ENCODE peak calls at places on chromosomes 4 and X, in five cellular contexts. C is H1, S is K562, N is GM12878, T is HepG2. Q is an unnamed sample.
A peak's percentile ranks its signal among the peaks of the same experiment; 100 is the strongest.

GRCh38 chrX:12339921-12340320 is 201.6 kb downstream of the FRMPD4 start:
- DNase-seq in C (no peak), S (no peak), N (no peak), T (no peak), Q (no peak)

GRCh38 chr4:176205299-176205698 is 9.9 kb upstream of the SPATA4 start:
- DNase-seq in C (no peak), S (no peak), N (no peak), T (no peak), Q (peak; percentile 33)

GRCh38 chr4:35175487-35175886 is 1068.8 kb downstream of the ARAP2 start:
- DNase-seq in C (no peak), S (no peak), N (no peak), T (no peak), Q (no peak)

GRCh38 chr4:40583850-40584439 is 45.7 kb downstream of the RBM47 start:
- DNase-seq in C (no peak), S (no peak), N (no peak), T (no peak), Q (no peak)

GRCh38 chrX:17471121-17471520 is 96.1 kb downstream of the NHS start:
- DNase-seq in C (no peak), S (no peak), N (no peak), T (no peak), Q (no peak)

GRCh38 chr4:111136438-111136837 is 513.6 kb upstream of the PITX2 start:
- DNase-seq in C (no peak), S (no peak), N (no peak), T (peak; percentile 7), Q (peak; percentile 48)

GRCh38 chr4:95388911-95389310 is 159.9 kb downstream of the UNC5C start:
- DNase-seq in C (no peak), S (no peak), N (no peak), T (no peak), Q (peak; percentile 65)

GRCh38 chr4:55553442-55553841 is 6.7 kb upstream of the CLOCK start:
- DNase-seq in C (no peak), S (no peak), N (no peak), T (peak; percentile 67), Q (peak; percentile 66)

GRCh38 chr4:80321776-80322175 is 13.8 kb upstream of the CFAP299 start:
- DNase-seq in C (no peak), S (no peak), N (no peak), T (no peak), Q (peak; percentile 43)

DNA sequence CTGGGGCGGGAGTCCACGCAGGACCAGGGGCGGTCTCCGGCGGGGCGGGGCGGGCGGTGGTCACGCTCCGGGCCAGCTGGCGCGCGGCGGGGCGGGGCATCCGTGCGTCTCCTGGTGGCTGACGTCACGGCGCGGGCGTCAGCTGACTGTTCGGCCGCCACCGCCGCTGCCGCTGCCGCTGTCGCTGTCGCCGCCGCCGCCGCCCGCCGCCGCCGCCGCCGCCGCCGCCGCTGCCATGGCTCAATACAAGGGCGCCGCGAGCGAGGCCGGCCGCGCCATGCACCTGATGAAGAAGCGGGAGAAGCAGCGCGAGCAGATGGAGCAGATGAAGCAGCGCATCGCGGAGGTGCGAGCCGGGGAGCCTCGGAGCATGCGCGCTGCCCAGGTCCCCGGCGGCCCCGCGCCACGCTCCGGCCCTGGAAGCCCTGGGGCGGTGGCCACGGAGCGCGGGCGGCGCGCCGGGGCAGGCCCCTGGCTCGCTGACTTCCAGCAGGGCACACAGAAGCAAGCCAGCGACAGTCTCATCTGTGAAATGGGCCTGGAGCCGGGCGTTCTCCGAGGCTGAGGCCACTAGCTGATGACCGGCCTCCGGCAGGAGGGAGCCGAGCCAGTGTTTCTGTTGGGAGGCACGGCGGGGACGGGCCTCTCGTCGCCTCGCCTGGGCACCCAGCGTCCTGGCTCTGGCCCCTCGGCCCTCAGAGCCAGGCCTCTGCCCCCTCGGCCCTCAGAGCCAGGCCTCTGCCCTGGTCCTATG is at the start of gene FAM50A:
- DNase-seq in C (no peak), S (peak; percentile 85), N (no peak), T (no peak), Q (peak; percentile 61)
- TF ChIP-seq CREB1 in C (peak; percentile 71), S (peak; percentile 61), N (peak; percentile 59), T (no peak), Q (peak; percentile 79)

GRCh38 chr4:146098397-146098796 is 77.1 kb upstream of the LSM6 start:
- DNase-seq in C (no peak), S (no peak), N (peak; percentile 58), T (no peak), Q (no peak)
- H2AFZ ChIP-seq in C (peak overlapping the region; percentile 19), S (no peak overlapping the region), N (peak overlapping the region; percentile 61), T (no peak overlapping the region), Q (no peak overlapping the region)

GRCh38 chrX:126448681-126449080 is 103.9 kb downstream of the DCAF12L1 start:
- DNase-seq in C (no peak), S (no peak), N (no peak), T (no peak), Q (no peak)
- TF ChIP-seq CREB1 in C (no peak), S (no peak), N (no peak), T (no peak), Q (no peak)

GRCh38 chr4:132483-132882 is 8.2 kb downstream of the ZNF718 start:
- DNase-seq in C (no peak), S (no peak), N (no peak), T (no peak), Q (no peak)
- H2AFZ ChIP-seq in C (no peak overlapping the region), S (no peak overlapping the region), N (no peak overlapping the region), T (no peak overlapping the region), Q (no peak overlapping the region)

Q was measured in GM23338.